ENCODE peak calls at places on chromosomes 5 and 9, in four cellular contexts. W is frontal cortex, H is neuronal stem cell, A is NCI-H1092 treated with DMSO at 0.1 percent for 48 hours. S is an unnamed sample.

GRCh38 chr9:89920131-89920530 is 315.3 kb downstream of the GADD45G start:
- DNase-seq in A (no peak), W (no peak), H (no peak), S (no peak)

GRCh38 chr5:147188200-147189108 is 46.4 kb upstream of the STK32A start:
- DNase-seq in A (peak), W (peak), H (peak), S (no peak)

GRCh38 chr5:178069909-178070308 is 43.4 kb upstream of the N4BP3 start:
- DNase-seq in H (no peak), A (peak), W (no peak), S (no peak)

GRCh38 chr5:57989378-57989777 is 470.5 kb downstream of the PLK2 start:
- DNase-seq in H (no peak), A (no peak), W (no peak), S (no peak)

GRCh38 chr9:109451311-109452025 is 46.6 kb downstream of the PTPN3 start:
- DNase-seq in H (no peak), W (no peak), A (no peak), S (no peak)

GRCh38 chr5:176610430-176610763 is 441 bp upstream of the GPRIN1 start:
- DNase-seq in A (peak), H (no peak), W (no peak), S (no peak)

GRCh38 chr5:112938286-112938685 is 16.3 kb upstream of the REEP5 start:
- DNase-seq in A (no peak), H (no peak), W (no peak), S (no peak)

GRCh38 chr9:96436063-96436455 is 13.9 kb upstream of the HABP4 start:
- DNase-seq in A (no peak), H (no peak), W (no peak), S (no peak)

GRCh38 chr5:127970854-127971425 is 112.6 kb upstream of the SLC12A2 start:
- DNase-seq in H (no peak), W (no peak), A (no peak), S (no peak)

GRCh38 chr9:134617246-134617645 is 24.4 kb upstream of the COL5A1 start:
- DNase-seq in A (no peak), H (no peak), W (no peak), S (no peak)

GRCh38 chr5:78327761-78328510 is 32.5 kb upstream of the SCAMP1 start:
- DNase-seq in W (no peak), A (no peak), H (no peak), S (no peak)

GRCh38 chr5:172588380-172588779 is 52.7 kb upstream of the NEURL1B start:
- DNase-seq in A (no peak), H (no peak), W (no peak), S (no peak)

GRCh38 chr5:111453290-111453689 is 59.0 kb downstream of the STARD4 start:
- DNase-seq in A (no peak), H (no peak), W (no peak), S (no peak)

GRCh38 chr5:137280656-137281055 is 218.5 kb downstream of the SPOCK1 start:
- DNase-seq in H (no peak), A (no peak), W (no peak), S (no peak)